ENCODE peak calls at places on chromosome 4, in eight cellular contexts. Y is CD4-positive, alpha-beta T cell; K is endothelial cell of umbilical vein; T is psoas muscle; F is cardiac muscle cell; J is osteocyte; Z is colonic mucosa; O is mucosa of descending colon. Q is an unnamed sample.

GRCh38 chr4:25861951-25862410 is 807 bp downstream of the SEL1L3 start:
- DNase-seq in Y (no peak), K (no peak), T (no peak), F (peak; percentile 46), J (no peak), Z (peak; percentile 53), O (peak; percentile 65), Q (no peak)

GRCh38 chr4:6728320-6729029 is 12.5 kb downstream of the BLOC1S4 start:
- DNase-seq in Y (no peak), K (no peak), T (no peak), F (no peak), J (no peak), Z (no peak), O (no peak), Q (no peak)

GRCh38 chr4:55854132-55854531 is 684 bp downstream of the EXOC1 start:
- DNase-seq in Y (no peak), K (peak; percentile 23), T (no peak), F (peak; percentile 4), J (no peak), Z (no peak), O (no peak), Q (no peak)

GRCh38 chr4:119581480-119581879 is 47.1 kb downstream of the PDE5A start:
- DNase-seq in Y (no peak), K (no peak), T (no peak), F (no peak), J (no peak), Z (no peak), O (no peak), Q (no peak)

GRCh38 chr4:124423160-124423559 is 289.4 kb downstream of the ANKRD50 start:
- DNase-seq in Y (no peak), K (peak; percentile 69), T (no peak), F (peak; percentile 52), J (no peak), Z (no peak), O (no peak), Q (no peak)

GRCh38 chr4:6526696-6527095 is 48.3 kb upstream of the MAN2B2 start:
- DNase-seq in Y (no peak), K (no peak), T (no peak), F (no peak), J (no peak), Z (no peak), O (no peak), Q (no peak)

GRCh38 chr4:22778547-22779163 is 85.9 kb downstream of the GBA3 start:
- DNase-seq in Y (no peak), K (no peak), T (no peak), F (no peak), J (peak; percentile 85), Z (no peak), O (no peak), Q (no peak)

GRCh38 chr4:15691346-15692140 is 9.9 kb downstream of the FAM200B start:
- DNase-seq in Y (no peak), K (peak; percentile 19), T (no peak), F (peak; percentile 63), J (no peak), Z (no peak), O (no peak), Q (no peak)

GRCh38 chr4:85741921-85742591 is 267.1 kb downstream of the ARHGAP24 start:
- DNase-seq in Y (no peak), K (no peak), T (peak; percentile 18), F (no peak), J (no peak), Z (no peak), O (no peak), Q (no peak)

GRCh38 chr4:22478426-22478825 is 37.4 kb downstream of the ADGRA3 start:
- DNase-seq in Y (no peak), K (no peak), T (no peak), F (no peak), J (no peak), Z (no peak), O (no peak), Q (no peak)

GRCh38 chr4:87249620-87250019 is 29.2 kb upstream of the KLHL8 start:
- DNase-seq in Y (no peak), K (no peak), T (no peak), F (no peak), J (no peak), Z (no peak), O (no peak), Q (no peak)

GRCh38 chr4:87255755-87256154 is 35.3 kb upstream of the KLHL8 start:
- DNase-seq in Y (no peak), K (no peak), T (no peak), F (no peak), J (no peak), Z (no peak), O (no peak), Q (no peak)

GRCh38 chr4:87250294-87250693 is 29.9 kb upstream of the KLHL8 start:
- DNase-seq in Y (no peak), K (no peak), T (no peak), F (no peak), J (no peak), Z (no peak), O (no peak), Q (no peak)

GRCh38 chr4:87251104-87251503 is 30.7 kb upstream of the KLHL8 start:
- DNase-seq in Y (no peak), K (peak; percentile 42), T (no peak), F (peak; percentile 13), J (no peak), Z (no peak), O (no peak), Q (no peak)
- TF ChIP-seq CTCF in Y (no peak), K (no peak), T (no peak), F (no peak), J (no peak), Z (no peak), O (no peak), Q (no peak)

GRCh38 chr4:109657854-109658253 is 45.4 kb downstream of the CASP6 start:
- DNase-seq in Y (no peak), K (no peak), T (no peak), F (no peak), J (no peak), Z (no peak), O (no peak), Q (no peak)

GRCh38 chr4:109662786-109663185 is 40.5 kb downstream of the CASP6 start:
- DNase-seq in Y (no peak), K (no peak), T (no peak), F (no peak), J (no peak), Z (no peak), O (no peak), Q (no peak)

GRCh38 chr4:109655396-109655795 is 47.8 kb downstream of the CASP6 start:
- DNase-seq in Y (no peak), K (no peak), T (no peak), F (no peak), J (no peak), Z (no peak), O (no peak), Q (no peak)

GRCh38 chr4:109658871-109659410 is 44.3 kb downstream of the CASP6 start:
- DNase-seq in Y (no peak), K (peak; percentile 45), T (no peak), F (peak; percentile 24), J (no peak), Z (no peak), O (no peak), Q (no peak)
- TF ChIP-seq CTCF in Y (peak; percentile 61), K (no peak), T (no peak), F (no peak), J (peak; percentile 34), Z (no peak), O (no peak), Q (no peak)

GRCh38 chr4:28225689-28226353 is 1365.2 kb downstream of the STIM2 start:
- DNase-seq in Y (no peak), K (peak; percentile 8), T (no peak), F (peak; percentile 11), J (no peak), Z (no peak), O (no peak), Q (no peak)
- TF ChIP-seq CTCF in Y (no peak), K (no peak), T (no peak), F (no peak), J (peak; percentile 16), Z (no peak), O (no peak), Q (no peak)

GRCh38 chr4:137861682-137862081 is 329.4 kb upstream of the PCDH18 start:
- DNase-seq in Y (no peak), K (peak; percentile 32), T (no peak), F (peak; percentile 49), J (no peak), Z (no peak), O (no peak), Q (no peak)
- TF ChIP-seq CTCF in Y (no peak), K (peak; percentile 11), T (peak; percentile 41), F (peak; percentile 49), J (peak; percentile 67), Z (peak; percentile 20), O (no peak), Q (peak; percentile 71)

GRCh38 chr4:108607426-108607825 is 12.9 kb upstream of the RPL34 start:
- DNase-seq in Y (no peak), K (no peak), T (no peak), F (no peak), J (no peak), Z (no peak), O (no peak), Q (no peak)

DNA sequence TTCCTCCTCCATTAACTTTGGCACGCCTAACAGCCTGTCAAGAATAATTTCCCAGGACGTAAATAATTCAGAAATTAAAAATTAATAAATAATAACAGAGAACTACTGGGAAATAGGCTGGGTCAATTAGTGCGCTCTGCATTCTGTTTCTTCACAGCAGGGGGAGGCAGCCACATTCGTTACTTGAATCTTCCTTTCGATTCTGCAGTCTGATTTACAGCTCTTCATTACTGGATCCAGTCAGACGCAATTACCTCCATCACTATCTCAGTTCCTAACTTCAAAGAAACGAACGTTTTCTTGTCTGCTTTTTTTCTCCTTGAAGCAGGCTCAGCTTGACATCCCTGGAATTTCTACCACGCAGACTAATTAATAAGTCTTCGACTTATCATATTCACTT is 9.0 kb upstream of the RPL34 start:
- DNase-seq in Y (no peak), K (no peak), T (no peak), F (peak; percentile 55), J (no peak), Z (no peak), O (no peak), Q (no peak)
- TF ChIP-seq CTCF in Y (no peak), K (no peak), T (no peak), F (peak; percentile 56), J (no peak), Z (no peak), O (no peak), Q (no peak)

GRCh38 chr4:94680131-94680862 is 77.5 kb upstream of the BMPR1B start:
- DNase-seq in Y (no peak), K (no peak), T (no peak), F (no peak), J (no peak), Z (no peak), O (no peak), Q (no peak)
- TF ChIP-seq CTCF in Y (no peak), K (no peak), T (no peak), F (no peak), J (no peak), Z (no peak), O (no peak), Q (no peak)